ENCODE peak calls at places on chromosomes 5 and 9, in four cellular contexts. C is WTC11, I is HepG2, Q is K562. B is an unnamed sample.
A peak's percentile ranks its signal among the peaks of the same experiment; 100 is the strongest.

GRCh38 chr5:143605403-143606005 is 202.0 kb upstream of the NR3C1 start:
- DNase-seq in I (no peak), C (no peak), Q (no peak), B (no peak)

GRCh38 chr5:53520813-53521212 is 39.6 kb upstream of the NDUFS4 start:
- DNase-seq in Q (no peak), C (no peak), I (no peak), B (no peak)

GRCh38 chr9:12759767-12760166 is 15.1 kb upstream of the LURAP1L start:
- DNase-seq in I (no peak), C (no peak), Q (no peak), B (no peak)

GRCh38 chr5:157451806-157452205 is 8.2 kb upstream of the NIPAL4 start:
- DNase-seq in C (peak; percentile 17), Q (no peak), I (no peak), B (no peak)

GRCh38 chr9:82651474-82651873 is 411.5 kb downstream of the RASEF start:
- DNase-seq in I (no peak), Q (no peak), C (no peak), B (no peak)

GRCh38 chr9:128607642-128608350 is 48.9 kb downstream of the DYNC2I2 start:
- DNase-seq in I (no peak), Q (no peak), C (no peak), B (no peak)

GRCh38 chr5:91151947-91152346 is 231.2 kb downstream of the ARRDC3 start:
- DNase-seq in I (peak; percentile 4), Q (no peak), C (no peak), B (no peak)

GRCh38 chr5:79544136-79544535 is 30.2 kb upstream of the HOMER1 start:
- DNase-seq in Q (no peak), C (no peak), I (no peak), B (no peak)

GRCh38 chr5:75885321-75885720 is 168.1 kb upstream of the POC5 start:
- DNase-seq in C (no peak), I (no peak), Q (no peak), B (no peak)

GRCh38 chr9:134887686-134888602 is 7.3 kb downstream of the FCN2 start:
- DNase-seq in Q (no peak), I (no peak), C (peak; percentile 5), B (no peak)

GRCh38 chr9:35852876-35853865 is 17.0 kb downstream of the OR13J1 start:
- DNase-seq in C (no peak), Q (no peak), I (no peak), B (no peak)

GRCh38 chr9:137589441-137590122 is 730 bp downstream of the ZMYND19 start:
- DNase-seq in I (no peak), C (no peak), Q (no peak), B (no peak)

GRCh38 chr5:164335837-164336236 is 830.4 kb downstream of the MAT2B start:
- DNase-seq in I (no peak), C (no peak), Q (peak; percentile 53), B (no peak)

GRCh38 chr5:34656700-34657549 is 797 bp downstream of the RAI14 start:
- DNase-seq in C (no peak), I (no peak), Q (peak; percentile 61), B (peak; percentile 28)

GRCh38 chr9:71924576-71924975 is 13.1 kb downstream of the C9orf85 start:
- DNase-seq in Q (no peak), C (no peak), I (no peak), B (no peak)

GRCh38 chr9:78806492-78807160 is 509.7 kb downstream of the PSAT1 start:
- DNase-seq in C (no peak), Q (no peak), I (no peak), B (no peak)

GRCh38 chr5:62268239-62268638 is 37.8 kb upstream of the KIF2A start:
- DNase-seq in C (no peak), I (peak; percentile 4), Q (no peak), B (no peak)

GRCh38 chr5:61275841-61276240 is 56.2 kb upstream of the ZSWIM6 start:
- DNase-seq in Q (peak; percentile 9), I (no peak), C (no peak), B (no peak)

GRCh38 chr9:134422301-134422700 is 96.0 kb downstream of the RXRA start:
- DNase-seq in Q (no peak), I (no peak), C (no peak), B (no peak)

GRCh38 chr9:87973791-87974292 is 491 bp downstream of the CDK20 start:
- DNase-seq in C (no peak), Q (no peak), I (no peak), B (no peak)

GRCh38 chr5:107359033-107359915 is 311.5 kb downstream of the EFNA5 start:
- DNase-seq in Q (no peak), C (no peak), I (no peak), B (no peak)

GRCh38 chr5:308672-309271 is 12.7 kb upstream of the AHRR start:
- DNase-seq in C (no peak), Q (no peak), I (no peak), B (no peak)

GRCh38 chr5:53369681-53370080 is 110.7 kb upstream of the FST start:
- DNase-seq in I (no peak), Q (no peak), C (no peak), B (no peak)

GRCh38 chr5:163565492-163565891 is 60.1 kb downstream of the MAT2B start:
- DNase-seq in Q (no peak), C (peak; percentile 27), I (no peak), B (no peak)

GRCh38 chr5:122099060-122099790 is 21.2 kb upstream of the LOX start:
- DNase-seq in C (no peak), I (no peak), Q (peak; percentile 79), B (no peak)

GRCh38 chr5:138809391-138809790 is 56.2 kb downstream of the CTNNA1 start:
- DNase-seq in C (no peak), Q (no peak), I (no peak), B (no peak)

GRCh38 chr9:15642369-15642962 is 89.6 kb downstream of the CCDC171 start:
- DNase-seq in Q (peak; percentile 28), C (no peak), I (peak; percentile 50), B (peak; percentile 19)

GRCh38 chr5:89133975-89134374 is 251.0 kb upstream of the MEF2C start:
- DNase-seq in I (no peak), C (no peak), Q (no peak), B (no peak)

GRCh38 chr9:131669234-131670172 is 70.4 kb downstream of the RAPGEF1 start:
- DNase-seq in Q (no peak), I (no peak), C (no peak), B (no peak)

GRCh38 chr9:95373765-95374435 is 56.4 kb upstream of the FANCC start:
- DNase-seq in C (no peak), Q (no peak), I (no peak), B (no peak)

GRCh38 chr5:43616535-43616934 is 13.6 kb downstream of the NNT start:
- DNase-seq in C (no peak), I (no peak), Q (no peak), B (no peak)

GRCh38 chr5:143921525-143922311 is 109.8 kb downstream of the HMHB1 start:
- DNase-seq in C (no peak), Q (no peak), I (no peak), B (no peak)

GRCh38 chr9:132008184-132008781 is 71.4 kb downstream of the MED27 start:
- DNase-seq in Q (no peak), C (no peak), I (no peak), B (no peak)

GRCh38 chr9:106966481-106966880 is 103.5 kb downstream of the ZNF462 start:
- DNase-seq in Q (no peak), I (no peak), C (no peak), B (no peak)

DNA sequence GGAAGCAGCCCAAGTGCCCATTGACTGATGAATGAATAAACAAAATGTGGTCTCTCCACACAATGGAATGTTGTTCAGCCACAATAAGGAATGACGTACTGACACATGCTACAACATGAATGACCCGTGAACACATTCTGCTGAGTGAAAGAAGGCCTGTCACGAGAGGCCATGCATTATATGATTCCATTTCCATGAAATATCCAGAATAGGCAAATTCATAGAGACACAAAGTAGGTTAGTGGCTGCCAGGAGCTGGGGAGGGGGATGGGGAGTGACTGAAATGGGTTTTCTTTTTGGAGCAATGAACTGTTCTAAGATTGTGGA is 41.4 kb downstream of the BICD2 start:
- DNase-seq in I (no peak), Q (no peak), C (no peak), B (no peak)
- TF ChIP-seq ELF4 in I (no peak), Q (no peak), C (no peak), B (no peak)

GRCh38 chr5:176579323-176579722 is 30.2 kb downstream of the CDHR2 start:
- DNase-seq in I (no peak), C (no peak), Q (no peak), B (no peak)

GRCh38 chr5:176577312-176578176 is 28.4 kb downstream of the CDHR2 start:
- DNase-seq in C (no peak), I (no peak), Q (no peak), B (no peak)

GRCh38 chr5:176575066-176575465 is 25.9 kb downstream of the CDHR2 start:
- DNase-seq in Q (no peak), C (no peak), I (no peak), B (no peak)

GRCh38 chr5:176575488-176576422 is 26.6 kb downstream of the CDHR2 start:
- DNase-seq in Q (no peak), C (no peak), I (no peak), B (no peak)

GRCh38 chr5:176578391-176578808 is 29.3 kb downstream of the CDHR2 start:
- DNase-seq in I (peak; percentile 45), C (peak; percentile 90), Q (peak; percentile 84), B (peak; percentile 83)
- TF ChIP-seq SP1 in I (no peak), C (no peak), Q (no peak), B (no peak)

DNA sequence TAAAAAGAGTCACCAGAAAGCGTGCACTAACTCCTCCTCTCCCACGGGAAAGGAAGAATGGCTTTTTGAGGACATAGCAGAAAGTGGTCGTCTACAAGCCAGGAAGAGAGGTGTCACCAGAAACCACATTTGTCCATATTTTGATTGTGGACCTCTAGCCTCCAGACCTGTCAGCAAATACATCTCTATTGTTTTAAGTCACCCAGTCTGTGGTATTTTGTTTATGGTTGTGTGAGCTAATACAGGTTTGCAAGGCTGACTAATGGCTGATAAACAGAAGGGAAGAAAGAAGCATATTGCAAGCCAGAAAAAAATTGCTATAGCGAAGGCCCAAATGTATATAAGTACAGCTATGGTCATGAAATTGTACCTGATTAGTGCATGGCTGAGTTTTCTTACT is 21.4 kb downstream of the WDR70 start:
- DNase-seq in Q (no peak), I (no peak), C (no peak), B (no peak)
- TF ChIP-seq ELF4 in Q (no peak), I (no peak), C (no peak), B (no peak)

GRCh38 chr9:114782586-114782985 is 23.3 kb downstream of the TNFSF15 start:
- DNase-seq in C (no peak), Q (no peak), I (no peak), B (no peak)

GRCh38 chr9:114776683-114777399 is 29.0 kb downstream of the TNFSF15 start:
- DNase-seq in C (no peak), I (no peak), Q (no peak), B (no peak)

GRCh38 chr9:114775981-114776380 is 29.9 kb downstream of the TNFSF15 start:
- DNase-seq in C (no peak), I (no peak), Q (no peak), B (no peak)

GRCh38 chr9:114777841-114778240 is 28.0 kb downstream of the TNFSF15 start:
- DNase-seq in C (no peak), Q (no peak), I (no peak), B (no peak)

DNA sequence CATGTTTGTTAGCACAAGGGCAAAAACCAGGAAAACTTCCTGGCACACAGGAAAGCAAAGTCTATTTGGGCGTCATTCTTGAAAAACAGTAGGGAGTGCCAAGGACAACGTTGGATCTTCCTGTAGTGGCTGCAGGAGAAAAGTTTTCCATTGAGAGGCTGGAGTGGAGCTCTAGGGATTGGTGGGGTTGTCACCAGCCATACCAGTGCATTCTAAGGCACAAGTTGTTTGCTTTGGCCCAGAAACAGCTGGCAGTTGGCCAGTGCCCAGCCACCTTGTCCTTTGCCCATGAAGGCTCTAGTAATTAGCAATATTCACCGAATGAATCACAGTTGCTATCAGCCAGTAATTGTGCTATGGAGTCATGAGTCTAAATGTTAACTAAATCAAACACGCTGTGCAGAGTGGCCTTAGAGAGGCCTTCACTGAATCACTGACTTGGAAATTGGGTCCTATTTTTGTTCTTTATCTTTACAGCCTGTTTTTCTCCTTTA is 26.4 kb downstream of the TNFSF15 start:
- DNase-seq in Q (no peak), C (no peak), I (no peak), B (no peak)
- TF ChIP-seq SP1 in Q (no peak), C (no peak), I (no peak), B (no peak)

B was measured in HEK293T.